ENCODE peak calls at places on chromosomes 16 and 17, in seven cellular contexts. R is GM12865, G is hepatocyte, H is fibroblast of lung, C is A549, Z is AG10803, I is WERI-Rb-1. L is an unnamed sample.

GRCh38 chr16:48011888-48012658 is 143.7 kb downstream of the ABCC12 start:
- DNase-seq in C (no peak), I (no peak), H (no peak), R (no peak), Z (no peak), G (no peak), L (no peak)

GRCh38 chr17:50425682-50426471 is at the start of gene ACSF2:
- DNase-seq in G (peak), I (peak), H (peak), Z (peak), C (peak), R (peak), L (peak)

GRCh38 chr17:63232565-63233310 is 213.4 kb downstream of the CYB561 start:
- DNase-seq in H (no peak), I (peak), Z (no peak), G (no peak), R (peak), C (peak), L (no peak)

GRCh38 chr17:57114085-57114673 is 29.1 kb downstream of the AKAP1 start:
- DNase-seq in I (peak), Z (peak), H (peak), C (peak), R (peak), G (peak), L (peak)

GRCh38 chr16:19177111-19177747 is 9.2 kb downstream of the SYT17 start:
- DNase-seq in G (no peak), Z (no peak), I (no peak), R (peak), H (no peak), C (peak), L (no peak)

GRCh38 chr17:48878920-48879898 is 13.4 kb upstream of the ATP5MC1 start:
- DNase-seq in Z (peak), I (peak), R (peak), G (peak), H (peak), C (peak), L (peak)

GRCh38 chr17:56594528-56595418 is 1.3 kb downstream of the NOG start:
- DNase-seq in I (no peak), C (peak), H (no peak), R (no peak), G (peak), Z (peak), L (peak)

GRCh38 chr17:50266384-50267073 is 7.7 kb upstream of the TMEM92 start:
- DNase-seq in C (peak), I (peak), H (peak), R (no peak), G (peak), Z (peak), L (peak)

GRCh38 chr17:66340720-66341119 is 38.3 kb downstream of the PRKCA start:
- DNase-seq in I (no peak), H (no peak), Z (no peak), C (no peak), G (no peak), R (no peak), L (no peak)

GRCh38 chr16:73396556-73396955 is 348.6 kb upstream of the ZFHX3 start:
- DNase-seq in C (no peak), Z (no peak), I (no peak), G (no peak), R (no peak), H (no peak), L (no peak)

GRCh38 chr16:64629622-64630021 is 492.2 kb downstream of the CDH11 start:
- DNase-seq in G (no peak), C (no peak), R (no peak), Z (peak), H (peak), I (no peak), L (peak)

GRCh38 chr16:84730406-84731106 is 30.8 kb downstream of the USP10 start:
- DNase-seq in Z (peak), C (peak), I (no peak), H (peak), R (peak), G (peak), L (peak)

GRCh38 chr17:82548681-82549303 is 29.3 kb downstream of the FOXK2 start:
- DNase-seq in R (no peak), G (no peak), Z (no peak), C (no peak), H (no peak), I (no peak), L (peak)

GRCh38 chr17:82553210-82553930 is 33.8 kb downstream of the FOXK2 start:
- DNase-seq in R (no peak), G (no peak), C (no peak), H (no peak), Z (no peak), I (no peak), L (no peak)

GRCh38 chr17:82552580-82552979 is 33.0 kb downstream of the FOXK2 start:
- DNase-seq in Z (no peak), G (no peak), H (no peak), R (no peak), I (no peak), C (no peak), L (no peak)

GRCh38 chr17:82547981-82548380 is 28.4 kb downstream of the FOXK2 start:
- DNase-seq in I (no peak), H (no peak), C (no peak), G (no peak), R (no peak), Z (no peak), L (no peak)

DNA sequence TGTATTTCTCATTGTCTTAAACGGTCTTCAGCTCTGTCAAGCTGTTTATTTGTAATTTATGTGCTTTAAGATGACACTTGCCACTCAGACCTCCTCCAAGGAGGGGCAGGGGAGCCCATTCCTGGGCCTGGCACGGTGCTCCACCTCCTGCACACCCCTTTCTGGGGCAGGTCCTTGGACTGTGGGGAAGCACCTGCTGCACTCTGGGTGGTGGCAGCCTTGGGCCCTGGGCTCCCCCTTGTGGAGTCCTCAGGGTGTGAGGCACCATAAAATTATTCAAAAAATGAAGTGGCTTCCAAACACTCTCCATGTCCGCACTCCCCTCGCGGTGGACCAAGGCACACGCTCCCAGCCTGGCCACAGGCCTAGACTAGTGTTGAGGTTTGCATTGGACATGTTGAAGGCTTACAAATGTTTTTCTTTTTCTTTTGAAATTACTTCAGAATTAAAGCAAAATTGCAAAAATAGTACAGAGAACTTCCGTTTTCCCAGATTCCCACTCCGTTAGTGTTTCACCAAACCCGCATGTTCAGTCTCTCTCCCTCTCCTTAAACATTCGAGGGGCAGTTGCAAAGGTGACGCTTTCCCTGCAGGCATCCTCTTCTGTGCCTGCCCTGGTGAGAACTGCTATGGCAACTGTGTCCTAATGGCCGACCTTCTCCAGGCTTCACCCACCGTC is 32.4 kb downstream of the FOXK2 start:
- DNase-seq in I (peak), C (peak), G (peak), Z (peak), R (peak), H (peak), L (peak)
- H3K4me3 ChIP-seq in I (no peak), C (no peak), G (no peak), Z (no peak), R (no peak), H (no peak), L (no peak)

GRCh38 chr16:85927326-85927725 is 28.4 kb downstream of the IRF8 start:
- DNase-seq in H (no peak), C (no peak), Z (no peak), I (no peak), R (no peak), G (no peak), L (no peak)
- TF ChIP-seq CTCF in H (no peak), C (no peak), Z (no peak), I (no peak), R (no peak), G (no peak), L (no peak)

DNA sequence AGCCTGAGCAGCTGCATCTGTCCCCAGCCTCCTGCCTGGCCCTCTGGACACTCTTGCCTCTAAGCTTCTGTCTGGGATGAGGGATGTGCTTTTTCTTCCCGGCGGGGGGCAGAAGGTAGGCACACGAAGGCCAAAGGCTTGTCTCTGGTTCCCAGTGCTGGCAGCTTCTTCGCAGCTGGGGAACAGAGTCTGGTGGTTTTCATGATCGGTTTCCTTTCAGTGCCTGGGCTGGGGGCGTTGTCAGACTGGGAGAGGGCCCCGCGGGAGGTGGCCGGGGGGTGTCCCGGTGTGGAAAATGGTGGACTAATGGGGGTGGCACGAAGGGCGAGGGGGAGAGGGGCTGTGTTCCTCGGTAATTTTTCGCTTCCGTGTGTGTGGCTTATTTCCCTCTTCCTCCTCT is 988 bp downstream of the RAP1GAP2 start:
- DNase-seq in G (no peak), H (no peak), C (no peak), Z (no peak), R (no peak), I (no peak), L (no peak)
- H3K4me3 ChIP-seq in G (no peak), H (no peak), C (no peak), Z (no peak), R (no peak), I (no peak), L (no peak)

GRCh38 chr17:6430769-6431168 is 4.2 kb downstream of the AIPL1 start:
- DNase-seq in H (no peak), I (peak), C (peak), G (no peak), R (no peak), Z (no peak), L (peak)
- TF ChIP-seq CTCF in H (peak), I (peak), C (no peak), G (no peak), R (peak), Z (peak), L (peak)

GRCh38 chr17:31470592-31470991 is 79.1 kb downstream of the RAB11FIP4 start:
- DNase-seq in I (no peak), G (no peak), H (no peak), Z (no peak), R (no peak), C (no peak), L (no peak)

GRCh38 chr17:31472137-31472536 is 80.7 kb downstream of the RAB11FIP4 start:
- DNase-seq in I (no peak), Z (no peak), R (no peak), G (no peak), C (no peak), H (no peak), L (no peak)

GRCh38 chr17:31467502-31468256 is 76.2 kb downstream of the RAB11FIP4 start:
- DNase-seq in G (peak), C (no peak), Z (no peak), I (no peak), H (no peak), R (no peak), L (no peak)

GRCh38 chr17:31466096-31466495 is 74.6 kb downstream of the RAB11FIP4 start:
- DNase-seq in C (no peak), I (peak), Z (no peak), R (no peak), G (no peak), H (no peak), L (no peak)

GRCh38 chr17:31469959-31470358 is 78.5 kb downstream of the RAB11FIP4 start:
- DNase-seq in G (no peak), Z (no peak), C (no peak), R (peak), I (no peak), H (no peak), L (no peak)
- H3K4me3 ChIP-seq in G (no peak), Z (no peak), C (no peak), R (no peak), I (no peak), H (no peak), L (no peak)

DNA sequence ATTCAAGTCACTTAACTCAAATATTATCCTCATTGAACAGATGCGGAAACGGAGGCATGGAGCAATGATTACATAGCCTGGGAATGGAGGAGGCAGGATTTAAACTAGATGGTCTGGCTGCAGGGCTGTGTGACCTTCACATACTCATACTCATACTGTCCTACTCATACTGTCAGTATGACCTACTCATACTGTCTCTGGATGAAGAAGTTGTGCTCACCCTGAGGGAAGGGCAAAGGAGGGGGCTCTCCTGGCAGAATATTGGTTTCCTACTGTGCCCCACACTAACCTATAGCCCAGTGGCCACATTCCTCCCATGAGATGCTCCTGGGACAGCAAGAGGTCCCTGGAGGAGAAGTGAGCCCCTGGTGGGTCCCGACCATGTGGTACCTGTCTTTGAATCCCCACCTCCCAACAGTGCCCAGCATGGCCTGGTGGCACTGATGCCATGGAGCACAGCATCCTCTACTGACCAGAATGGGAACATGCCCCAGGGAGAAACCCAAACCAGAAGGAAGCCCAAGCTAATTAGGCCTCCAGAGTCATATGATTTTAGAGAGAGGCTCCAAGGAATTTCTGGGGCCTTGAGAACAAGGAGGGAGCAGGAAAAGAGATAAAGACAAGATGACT is 197.3 kb upstream of the SDK2 start:
- DNase-seq in R (no peak), G (peak), H (peak), I (peak), Z (no peak), C (peak), L (peak)
- TF ChIP-seq CTCF in R (peak), G (peak), H (peak), I (peak), Z (peak), C (peak), L (peak)

L was measured in fibroblast of mammary gland.